ENCODE peak calls at places on chromosomes 6 and 20, in ten cellular contexts. H is endothelial cell of umbilical vein, A is sigmoid colon, X is spleen, J is vagina, L is K562, G is GM12891, Y is prostate gland, K is breast epithelium, E is HepG2. N is an unnamed sample.

GRCh38 chr6:111462770-111463391 is 20.1 kb downstream of the REV3L start:
- DNase-seq in H (peak), A (no peak), X (no peak), J (no peak), L (peak), G (no peak), Y (no peak), K (no peak), E (peak), N (no peak)

GRCh38 chr20:36193937-36194712 is 39.6 kb downstream of the EPB41L1 start:
- DNase-seq in H (no peak), A (no peak), X (no peak), J (no peak), L (no peak), G (no peak), Y (no peak), K (no peak), E (no peak), N (no peak)

GRCh38 chr20:36836591-36837329 is 39.2 kb upstream of the TLDC2 start:
- DNase-seq in H (peak), A (peak), X (peak), J (no peak), L (peak), G (peak), Y (no peak), K (no peak), E (peak), N (peak)

GRCh38 chr6:124339610-124340339 is 536.1 kb downstream of the NKAIN2 start:
- DNase-seq in H (no peak), A (no peak), X (no peak), J (no peak), L (no peak), G (no peak), Y (no peak), K (no peak), E (no peak), N (no peak)

GRCh38 chr6:32113386-32114352 is 4.5 kb upstream of the TNXB start:
- DNase-seq in H (no peak), A (peak), X (peak), J (no peak), L (peak), G (no peak), Y (no peak), K (no peak), E (peak), N (peak)

GRCh38 chr6:105170066-105170465 is 9.7 kb downstream of the POPDC3 start:
- DNase-seq in H (no peak), A (no peak), X (no peak), J (no peak), L (no peak), G (no peak), Y (no peak), K (no peak), E (no peak), N (no peak)

GRCh38 chr6:183668-184067 is 108.6 kb upstream of the DUSP22 start:
- DNase-seq in H (no peak), A (no peak), X (no peak), J (no peak), L (no peak), G (no peak), Y (no peak), K (no peak), E (no peak), N (no peak)

GRCh38 chr6:35294308-35294945 is 3.2 kb upstream of the DEF6 start:
- DNase-seq in H (peak), A (peak), X (peak), J (no peak), L (peak), G (peak), Y (peak), K (no peak), E (peak), N (peak)

GRCh38 chr6:11283629-11284028 is 51.2 kb upstream of the NEDD9 start:
- DNase-seq in H (no peak), A (no peak), X (no peak), J (no peak), L (no peak), G (no peak), Y (no peak), K (no peak), E (no peak), N (no peak)

GRCh38 chr20:49616154-49617007 is 48.4 kb upstream of the PTGIS start:
- DNase-seq in H (no peak), A (no peak), X (peak), J (no peak), L (no peak), G (no peak), Y (no peak), K (no peak), E (no peak), N (no peak)

GRCh38 chr6:52457096-52457495 is 37.0 kb downstream of the EFHC1 start:
- DNase-seq in H (no peak), A (no peak), X (no peak), J (no peak), L (no peak), G (no peak), Y (no peak), K (no peak), E (peak), N (no peak)

GRCh38 chr6:122733259-122733658 is 46.3 kb upstream of the FABP7 start:
- DNase-seq in H (no peak), A (no peak), X (no peak), J (no peak), L (no peak), G (no peak), Y (no peak), K (no peak), E (no peak), N (no peak)

GRCh38 chr6:142013875-142014495 is 118.7 kb upstream of the GJE1 start:
- DNase-seq in H (peak), A (no peak), X (no peak), J (no peak), L (no peak), G (no peak), Y (no peak), K (no peak), E (no peak), N (no peak)

GRCh38 chr20:50346372-50347347 is 156.0 kb downstream of the CEBPB start:
- DNase-seq in H (peak), A (peak), X (peak), J (no peak), L (no peak), G (no peak), Y (peak), K (peak), E (no peak), N (peak)

GRCh38 chr6:43016935-43017334 is 2.9 kb downstream of the KLHDC3 start:
- DNase-seq in H (no peak), A (no peak), X (peak), J (no peak), L (no peak), G (no peak), Y (no peak), K (no peak), E (no peak), N (no peak)

GRCh38 chr6:87907521-87907920 is 140.1 kb upstream of the SPACA1 start:
- DNase-seq in H (no peak), A (no peak), X (no peak), J (no peak), L (no peak), G (no peak), Y (no peak), K (no peak), E (no peak), N (no peak)

GRCh38 chr6:148374040-148374439 is 31.4 kb downstream of the SASH1 start:
- DNase-seq in H (no peak), A (no peak), X (no peak), J (no peak), L (no peak), G (no peak), Y (no peak), K (no peak), E (no peak), N (no peak)

GRCh38 chr20:59850018-59850641 is 83.3 kb downstream of the SYCP2 start:
- DNase-seq in H (peak), A (no peak), X (no peak), J (no peak), L (peak), G (no peak), Y (no peak), K (no peak), E (peak), N (no peak)

GRCh38 chr20:16445482-16445881 is 127.8 kb downstream of the KIF16B start:
- DNase-seq in H (no peak), A (no peak), X (no peak), J (no peak), L (no peak), G (no peak), Y (no peak), K (no peak), E (no peak), N (no peak)

GRCh38 chr6:52415917-52416628 is 4.1 kb upstream of the EFHC1 start:
- DNase-seq in H (peak), A (no peak), X (no peak), J (no peak), L (no peak), G (no peak), Y (no peak), K (no peak), E (no peak), N (no peak)

DNA sequence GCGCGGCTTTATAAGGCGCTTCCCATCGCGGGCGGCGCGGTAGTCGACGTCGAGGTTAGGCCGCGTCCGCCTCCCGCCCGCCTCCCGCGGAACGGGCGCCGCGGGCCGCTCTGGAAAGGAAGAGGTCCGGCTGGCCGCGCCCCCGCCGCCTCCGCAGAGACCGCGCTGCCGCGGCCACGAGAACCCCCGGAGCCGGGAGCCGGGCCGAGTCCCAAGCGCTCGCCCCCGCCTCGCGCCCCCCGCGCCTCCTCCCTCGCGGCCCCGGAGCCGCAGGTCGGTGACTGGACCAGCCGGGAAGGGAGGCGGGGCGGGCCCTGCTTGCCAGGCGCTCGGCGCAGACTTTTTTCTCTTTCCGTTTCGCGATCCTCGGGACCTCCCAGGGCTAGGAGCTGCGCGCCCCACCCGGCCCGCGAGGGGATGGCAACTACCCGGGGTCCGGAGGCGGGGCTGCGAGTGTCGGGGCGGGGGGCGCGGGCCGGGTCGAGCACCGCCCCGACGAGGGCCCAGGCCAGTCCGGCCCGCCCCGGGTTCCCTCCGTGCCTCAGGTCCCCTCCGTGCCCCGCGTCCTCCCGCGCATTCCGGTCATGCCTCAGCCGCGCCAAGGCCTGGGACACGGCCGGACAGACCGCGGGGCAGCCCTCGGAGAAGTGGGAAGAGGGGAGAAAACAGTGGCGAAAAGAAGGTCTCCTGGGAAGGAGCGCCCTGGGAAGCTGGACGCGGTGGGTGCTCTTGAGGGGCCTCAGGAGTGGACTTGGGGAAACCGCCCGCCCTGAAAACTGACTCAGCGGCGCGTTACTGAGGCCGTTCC is 421 bp upstream of the PXDC1 start:
- DNase-seq in H (peak), A (peak), X (peak), J (no peak), L (peak), G (peak), Y (peak), K (peak), E (peak), N (peak)
- TF ChIP-seq POLR2AphosphoS5 in H (peak), A (peak), X (peak), J (peak), L (no peak), G (no peak), Y (peak), K (peak), E (peak), N (peak)

DNA sequence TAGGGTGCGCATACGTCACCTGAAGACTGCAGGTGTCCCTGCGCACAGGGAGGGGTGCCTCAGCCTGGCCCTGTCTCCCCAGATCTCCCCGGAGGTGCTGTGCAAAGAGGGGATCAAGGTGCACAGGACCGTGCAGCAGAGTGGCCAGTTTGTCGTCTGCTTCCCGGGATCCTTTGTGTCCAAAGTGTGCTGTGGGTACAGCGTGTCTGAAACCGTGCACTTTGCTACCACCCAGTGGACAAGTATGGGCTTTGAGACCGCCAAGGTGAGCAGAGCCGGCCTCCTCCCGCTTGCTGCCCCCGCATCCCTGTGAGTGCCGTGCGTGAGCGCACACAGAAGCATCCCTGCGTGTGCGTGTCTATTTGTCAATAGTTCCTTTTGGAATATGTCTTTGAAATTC is 150.7 kb downstream of the DTNBP1 start:
- DNase-seq in H (no peak), A (no peak), X (peak), J (no peak), L (peak), G (no peak), Y (no peak), K (no peak), E (peak), N (no peak)
- TF ChIP-seq POLR2AphosphoS5 in H (no peak), A (no peak), X (peak), J (no peak), L (no peak), G (no peak), Y (no peak), K (no peak), E (no peak), N (no peak)

GRCh38 chr6:138293428-138293827 is 75.1 kb upstream of the PBOV1 start:
- DNase-seq in H (no peak), A (no peak), X (peak), J (no peak), L (no peak), G (no peak), Y (no peak), K (no peak), E (no peak), N (no peak)
- TF ChIP-seq POLR2AphosphoS5 in H (no peak), A (no peak), X (no peak), J (no peak), L (no peak), G (no peak), Y (no peak), K (no peak), E (no peak), N (no peak)

DNA sequence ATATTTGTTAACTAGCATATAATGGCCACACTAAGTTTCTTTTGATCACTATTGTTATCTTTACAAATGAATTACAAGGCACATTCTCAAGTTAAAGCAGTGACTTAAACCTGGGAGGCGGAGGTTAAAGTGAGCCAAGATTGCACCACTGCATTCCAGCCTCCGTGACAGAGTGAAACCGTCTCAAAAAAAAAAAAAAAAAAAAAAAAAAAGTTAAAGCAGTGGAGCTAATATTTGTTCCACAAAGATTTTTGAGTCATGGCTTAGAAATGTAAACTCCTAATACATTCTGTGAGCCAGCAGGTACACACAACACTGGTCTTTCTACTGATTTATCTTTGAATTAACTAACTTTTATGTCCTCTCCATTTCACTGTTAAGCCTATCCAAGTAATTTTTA is 221.7 kb upstream of the HTR1E start:
- DNase-seq in H (no peak), A (no peak), X (no peak), J (no peak), L (no peak), G (no peak), Y (no peak), K (no peak), E (no peak), N (no peak)
- TF ChIP-seq POLR2AphosphoS5 in H (no peak), A (no peak), X (no peak), J (no peak), L (no peak), G (no peak), Y (no peak), K (no peak), E (no peak), N (no peak)

GRCh38 chr6:151440930-151441329 is 11.0 kb downstream of the RMND1 start:
- DNase-seq in H (peak), A (no peak), X (no peak), J (no peak), L (no peak), G (no peak), Y (no peak), K (no peak), E (no peak), N (no peak)

GRCh38 chr6:151443911-151444621 is 7.9 kb downstream of the RMND1 start:
- DNase-seq in H (no peak), A (no peak), X (no peak), J (no peak), L (no peak), G (no peak), Y (no peak), K (no peak), E (no peak), N (no peak)

GRCh38 chr6:151443449-151443848 is 8.5 kb downstream of the RMND1 start:
- DNase-seq in H (no peak), A (no peak), X (no peak), J (no peak), L (no peak), G (no peak), Y (no peak), K (no peak), E (no peak), N (no peak)

GRCh38 chr6:151441390-151442166 is 10.3 kb downstream of the RMND1 start:
- DNase-seq in H (no peak), A (no peak), X (no peak), J (no peak), L (no peak), G (no peak), Y (no peak), K (no peak), E (peak), N (no peak)

DNA sequence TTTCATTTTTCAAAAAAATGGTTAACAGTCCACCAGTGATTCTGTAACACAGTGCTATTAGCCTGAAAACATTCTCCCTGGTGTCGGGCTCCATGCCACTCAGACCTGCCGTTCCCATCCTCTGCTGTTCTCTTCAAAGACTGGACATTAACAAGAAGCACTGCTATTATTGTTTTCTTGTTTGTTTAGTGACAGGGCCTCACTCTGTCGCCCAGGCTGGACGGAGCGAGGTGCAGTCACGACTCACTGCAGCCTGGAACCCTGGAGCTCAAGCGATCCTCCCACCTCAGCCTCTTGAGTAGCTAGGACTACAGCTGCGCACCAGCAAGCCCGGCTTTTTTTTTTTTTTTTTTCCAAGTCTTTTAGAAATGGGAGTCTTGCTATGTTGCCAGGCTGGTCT is 9.6 kb downstream of the RMND1 start:
- DNase-seq in H (no peak), A (no peak), X (no peak), J (no peak), L (no peak), G (no peak), Y (no peak), K (no peak), E (no peak), N (no peak)
- TF ChIP-seq POLR2AphosphoS5 in H (no peak), A (no peak), X (no peak), J (no peak), L (no peak), G (no peak), Y (no peak), K (no peak), E (no peak), N (no peak)

GRCh38 chr6:118708736-118709135 is 57.3 kb upstream of the CEP85L start:
- DNase-seq in H (no peak), A (no peak), X (no peak), J (no peak), L (no peak), G (no peak), Y (no peak), K (no peak), E (no peak), N (no peak)
- TF ChIP-seq POLR2AphosphoS5 in H (no peak), A (no peak), X (no peak), J (no peak), L (no peak), G (no peak), Y (no peak), K (no peak), E (no peak), N (no peak)

DNA sequence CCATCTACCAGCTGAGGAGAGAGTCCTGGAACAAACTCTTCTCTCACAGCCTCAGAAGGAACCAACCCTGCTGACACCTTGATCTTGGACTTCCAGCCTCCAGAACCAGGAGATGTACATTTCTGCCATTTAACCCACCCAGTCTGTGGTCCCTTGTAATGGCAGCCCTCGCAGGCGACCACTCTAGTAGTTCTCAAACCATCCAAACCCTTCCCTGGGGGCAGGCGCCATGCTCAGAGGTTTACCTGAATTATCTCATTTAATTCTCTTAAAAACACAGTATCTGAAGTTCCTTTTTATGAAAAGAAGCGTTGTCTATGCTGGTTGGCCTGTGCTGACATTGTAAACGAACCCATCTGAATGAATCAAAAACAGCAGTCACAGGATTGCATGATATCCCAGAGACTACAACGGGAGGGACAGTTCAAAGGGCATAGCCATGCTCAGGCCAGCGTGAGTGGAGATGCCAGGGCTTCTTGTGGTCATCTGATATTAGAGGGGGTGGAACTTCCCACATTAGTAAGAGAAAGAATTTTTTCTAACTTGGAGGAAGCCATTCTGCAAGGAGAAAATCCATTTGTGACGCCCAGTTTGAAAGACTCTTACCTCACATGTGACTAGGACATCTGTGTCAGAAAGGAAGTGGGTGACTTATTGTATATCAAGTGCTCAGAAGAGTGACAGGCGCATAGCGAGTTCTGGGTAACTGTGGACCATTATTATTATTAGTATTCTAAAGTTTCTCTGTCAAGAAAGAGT is 17.2 kb upstream of the TAGAP start:
- DNase-seq in H (no peak), A (no peak), X (no peak), J (no peak), L (no peak), G (no peak), Y (no peak), K (no peak), E (no peak), N (no peak)
- TF ChIP-seq POLR2AphosphoS5 in H (no peak), A (no peak), X (no peak), J (no peak), L (no peak), G (no peak), Y (no peak), K (no peak), E (no peak), N (no peak)

GRCh38 chr20:48308232-48308781 is 519.5 kb downstream of the PREX1 start:
- DNase-seq in H (no peak), A (no peak), X (no peak), J (no peak), L (no peak), G (no peak), Y (no peak), K (no peak), E (no peak), N (no peak)
- TF ChIP-seq POLR2AphosphoS5 in H (no peak), A (no peak), X (no peak), J (no peak), L (no peak), G (no peak), Y (no peak), K (no peak), E (no peak), N (no peak)

GRCh38 chr6:157823523-157824370 is 701 bp downstream of the SNX9 start:
- DNase-seq in H (peak), A (peak), X (peak), J (no peak), L (peak), G (no peak), Y (peak), K (peak), E (peak), N (peak)
- TF ChIP-seq POLR2AphosphoS5 in H (no peak), A (peak), X (peak), J (peak), L (peak), G (no peak), Y (peak), K (peak), E (peak), N (peak)